ENCODE peak calls at places on chromosomes 6 and 20, in five cellular contexts. One of them, this sample, is unnamed.

GRCh38 chr20:45114465-45115385 is at the start of gene WFDC5:
- DNase-seq in cardiac muscle cell: no peak
- DNase-seq in colonic mucosa: no peak
- DNase-seq in fibroblast of lung: no peak
- DNase-seq in CD8-positive, alpha-beta T cell: peak; percentile 22
- DNase-seq in this sample: no peak

GRCh38 chr6:132190097-132190814 is 211.0 kb downstream of the MOXD1 start:
- DNase-seq in cardiac muscle cell: no peak
- DNase-seq in colonic mucosa: no peak
- DNase-seq in fibroblast of lung: peak; percentile 78
- DNase-seq in CD8-positive, alpha-beta T cell: no peak
- DNase-seq in this sample: no peak

GRCh38 chr20:56995635-56996075 is 270.8 kb downstream of the BMP7 start:
- DNase-seq in cardiac muscle cell: peak; percentile 50
- DNase-seq in colonic mucosa: no peak
- DNase-seq in fibroblast of lung: no peak
- DNase-seq in CD8-positive, alpha-beta T cell: no peak
- DNase-seq in this sample: peak; percentile 20

GRCh38 chr6:122007366-122007765 is 392.1 kb upstream of the HSF2 start:
- DNase-seq in cardiac muscle cell: peak; percentile 23
- DNase-seq in colonic mucosa: no peak
- DNase-seq in fibroblast of lung: peak; percentile 13
- DNase-seq in CD8-positive, alpha-beta T cell: no peak
- DNase-seq in this sample: no peak

GRCh38 chr6:42193491-42193894 is 1.3 kb downstream of the GUCA1B start:
- DNase-seq in cardiac muscle cell: no peak
- DNase-seq in colonic mucosa: no peak
- DNase-seq in fibroblast of lung: peak; percentile 45
- DNase-seq in CD8-positive, alpha-beta T cell: no peak
- DNase-seq in this sample: no peak

GRCh38 chr6:39048481-39049399 is at the start of gene GLP1R:
- DNase-seq in cardiac muscle cell: peak; percentile 34
- DNase-seq in colonic mucosa: no peak
- DNase-seq in fibroblast of lung: no peak
- DNase-seq in CD8-positive, alpha-beta T cell: no peak
- DNase-seq in this sample: no peak

GRCh38 chr6:52495859-52496396 is 75.8 kb downstream of the EFHC1 start:
- DNase-seq in cardiac muscle cell: no peak
- DNase-seq in colonic mucosa: no peak
- DNase-seq in fibroblast of lung: no peak
- DNase-seq in CD8-positive, alpha-beta T cell: no peak
- DNase-seq in this sample: no peak

GRCh38 chr20:44780226-44780625 is 30.1 kb downstream of the RIMS4 start:
- DNase-seq in cardiac muscle cell: peak; percentile 88
- DNase-seq in colonic mucosa: no peak
- DNase-seq in fibroblast of lung: peak; percentile 51
- DNase-seq in CD8-positive, alpha-beta T cell: peak; percentile 36
- DNase-seq in this sample: no peak

GRCh38 chr20:20658123-20658522 is 54.3 kb downstream of the RALGAPA2 start:
- DNase-seq in cardiac muscle cell: no peak
- DNase-seq in colonic mucosa: no peak
- DNase-seq in fibroblast of lung: no peak
- DNase-seq in CD8-positive, alpha-beta T cell: no peak
- DNase-seq in this sample: no peak

GRCh38 chr20:53578492-53579222 is 15.0 kb downstream of the ZNF217 start:
- DNase-seq in cardiac muscle cell: peak; percentile 90
- DNase-seq in colonic mucosa: peak; percentile 84
- DNase-seq in fibroblast of lung: peak; percentile 78
- DNase-seq in CD8-positive, alpha-beta T cell: peak; percentile 57
- DNase-seq in this sample: peak; percentile 69

GRCh38 chr20:53899351-53900167 is 170.8 kb downstream of the BCAS1 start:
- DNase-seq in cardiac muscle cell: no peak
- DNase-seq in colonic mucosa: peak; percentile 63
- DNase-seq in fibroblast of lung: peak; percentile 93
- DNase-seq in CD8-positive, alpha-beta T cell: peak; percentile 77
- DNase-seq in this sample: peak; percentile 78

GRCh38 chr6:159842035-159842434 is 42.0 kb downstream of the PNLDC1 start:
- DNase-seq in cardiac muscle cell: peak; percentile 30
- DNase-seq in colonic mucosa: no peak
- DNase-seq in fibroblast of lung: peak; percentile 4
- DNase-seq in CD8-positive, alpha-beta T cell: no peak
- DNase-seq in this sample: no peak

GRCh38 chr20:50682947-50683530 is 8.3 kb downstream of the RIPOR3 start:
- DNase-seq in cardiac muscle cell: no peak
- DNase-seq in colonic mucosa: no peak
- DNase-seq in fibroblast of lung: no peak
- DNase-seq in CD8-positive, alpha-beta T cell: no peak
- DNase-seq in this sample: no peak

GRCh38 chr20:11403711-11404110 is 514.0 kb upstream of the BTBD3 start:
- DNase-seq in cardiac muscle cell: no peak
- DNase-seq in colonic mucosa: no peak
- DNase-seq in fibroblast of lung: peak; percentile 81
- DNase-seq in CD8-positive, alpha-beta T cell: no peak
- DNase-seq in this sample: no peak

GRCh38 chr6:36757206-36757605 is 59.6 kb downstream of the RAB44 start:
- DNase-seq in cardiac muscle cell: no peak
- DNase-seq in colonic mucosa: peak; percentile 55
- DNase-seq in fibroblast of lung: no peak
- DNase-seq in CD8-positive, alpha-beta T cell: peak; percentile 26
- DNase-seq in this sample: no peak

GRCh38 chr6:10084276-10084993 is 330.4 kb downstream of the TFAP2A start:
- DNase-seq in cardiac muscle cell: no peak
- DNase-seq in colonic mucosa: no peak
- DNase-seq in fibroblast of lung: no peak
- DNase-seq in CD8-positive, alpha-beta T cell: no peak
- DNase-seq in this sample: no peak

GRCh38 chr20:37381621-37382538 is 35.9 kb downstream of the SRC start:
- DNase-seq in cardiac muscle cell: no peak
- DNase-seq in colonic mucosa: no peak
- DNase-seq in fibroblast of lung: no peak
- DNase-seq in CD8-positive, alpha-beta T cell: no peak
- DNase-seq in this sample: no peak
- TF ChIP-seq CTCF in cardiac muscle cell: no peak
- TF ChIP-seq CTCF in colonic mucosa: no peak
- TF ChIP-seq CTCF in fibroblast of lung: no peak
- TF ChIP-seq CTCF in CD8-positive, alpha-beta T cell: no peak
- TF ChIP-seq CTCF in this sample: no peak

GRCh38 chr6:110116258-110116657 is 63.2 kb downstream of the WASF1 start:
- DNase-seq in cardiac muscle cell: no peak
- DNase-seq in colonic mucosa: no peak
- DNase-seq in fibroblast of lung: no peak
- DNase-seq in CD8-positive, alpha-beta T cell: no peak
- DNase-seq in this sample: no peak
- H3K36me3 ChIP-seq in cardiac muscle cell: peaks cover 4% of the 10 kb centered on the region
- H3K36me3 ChIP-seq in colonic mucosa: no peaks in the 10 kb centered on the region
- H3K36me3 ChIP-seq in fibroblast of lung: no peaks in the 10 kb centered on the region
- H3K36me3 ChIP-seq in CD8-positive, alpha-beta T cell: no peaks in the 10 kb centered on the region
- H3K36me3 ChIP-seq in this sample: peaks cover 2% of the 10 kb centered on the region

GRCh38 chr6:3991941-3992340 is 87.0 kb downstream of the FAM217A start:
- DNase-seq in cardiac muscle cell: no peak
- DNase-seq in colonic mucosa: no peak
- DNase-seq in fibroblast of lung: no peak
- DNase-seq in CD8-positive, alpha-beta T cell: no peak
- DNase-seq in this sample: no peak
- TF ChIP-seq CTCF in cardiac muscle cell: no peak
- TF ChIP-seq CTCF in colonic mucosa: no peak
- TF ChIP-seq CTCF in fibroblast of lung: no peak
- TF ChIP-seq CTCF in CD8-positive, alpha-beta T cell: no peak
- TF ChIP-seq CTCF in this sample: no peak

GRCh38 chr6:7188492-7188891 is 80.7 kb downstream of the RREB1 start:
- DNase-seq in cardiac muscle cell: no peak
- DNase-seq in colonic mucosa: no peak
- DNase-seq in fibroblast of lung: no peak
- DNase-seq in CD8-positive, alpha-beta T cell: no peak
- DNase-seq in this sample: no peak

GRCh38 chr6:7190791-7191190 is 83.0 kb downstream of the RREB1 start:
- DNase-seq in cardiac muscle cell: no peak
- DNase-seq in colonic mucosa: no peak
- DNase-seq in fibroblast of lung: no peak
- DNase-seq in CD8-positive, alpha-beta T cell: no peak
- DNase-seq in this sample: no peak

GRCh38 chr6:7193122-7193521 is 85.4 kb downstream of the RREB1 start:
- DNase-seq in cardiac muscle cell: no peak
- DNase-seq in colonic mucosa: no peak
- DNase-seq in fibroblast of lung: no peak
- DNase-seq in CD8-positive, alpha-beta T cell: no peak
- DNase-seq in this sample: no peak

GRCh38 chr6:7185561-7185960 is 77.8 kb downstream of the RREB1 start:
- DNase-seq in cardiac muscle cell: no peak
- DNase-seq in colonic mucosa: no peak
- DNase-seq in fibroblast of lung: no peak
- DNase-seq in CD8-positive, alpha-beta T cell: no peak
- DNase-seq in this sample: no peak

GRCh38 chr6:7189101-7189721 is 81.5 kb downstream of the RREB1 start:
- DNase-seq in cardiac muscle cell: no peak
- DNase-seq in colonic mucosa: no peak
- DNase-seq in fibroblast of lung: no peak
- DNase-seq in CD8-positive, alpha-beta T cell: no peak
- DNase-seq in this sample: no peak
- H3K36me3 ChIP-seq in cardiac muscle cell: peaks cover 36% of the 10 kb centered on the region
- H3K36me3 ChIP-seq in colonic mucosa: peaks cover 12% of the 10 kb centered on the region
- H3K36me3 ChIP-seq in fibroblast of lung: peaks cover 11% of the 10 kb centered on the region
- H3K36me3 ChIP-seq in CD8-positive, alpha-beta T cell: peaks cover 19% of the 10 kb centered on the region
- H3K36me3 ChIP-seq in this sample: no peaks in the 10 kb centered on the region

GRCh38 chr6:110468696-110469095 is 7.7 kb downstream of the SLC22A16 start:
- DNase-seq in cardiac muscle cell: no peak
- DNase-seq in colonic mucosa: no peak
- DNase-seq in fibroblast of lung: no peak
- DNase-seq in CD8-positive, alpha-beta T cell: no peak
- DNase-seq in this sample: no peak
- TF ChIP-seq CTCF in cardiac muscle cell: no peak
- TF ChIP-seq CTCF in colonic mucosa: no peak
- TF ChIP-seq CTCF in fibroblast of lung: no peak
- TF ChIP-seq CTCF in CD8-positive, alpha-beta T cell: no peak
- TF ChIP-seq CTCF in this sample: no peak

This sample was measured in BE2C.